ENCODE peak calls at places on chromosomes 16 and 17, in five cellular contexts. Q is T-helper 2 cell treated with Interferon-gamma antibody and Interleukin-4, amounts not matched to agents 5 μg/mL and 100 μg/mL, for 36 hours; L is left ventricle myocardium inferior; N is body of pancreas; I is heart right ventricle. C is an unnamed sample.

GRCh38 chr17:49914664-49915063 is 54.3 kb upstream of the DLX4 start:
- DNase-seq in Q (no peak), L (no peak), N (no peak), I (no peak), C (no peak)

GRCh38 chr17:42744283-42744805 is 496 bp downstream of the EZH1 start:
- DNase-seq in Q (peak), L (peak), N (peak), I (peak), C (peak)

GRCh38 chr16:78094166-78094565 is 5.3 kb upstream of the WWOX start:
- DNase-seq in Q (no peak), L (no peak), N (no peak), I (no peak), C (no peak)

GRCh38 chr16:14378131-14378551 is 251.9 kb downstream of the PARN start:
- DNase-seq in Q (no peak), L (no peak), N (no peak), I (no peak), C (no peak)

GRCh38 chr17:80569936-80570335 is 25.3 kb downstream of the RPTOR start:
- DNase-seq in Q (no peak), L (no peak), N (no peak), I (no peak), C (no peak)

GRCh38 chr17:74165811-74166365 is 37.6 kb upstream of the RPL38 start:
- DNase-seq in Q (no peak), L (no peak), N (no peak), I (no peak), C (peak)

GRCh38 chr16:89183975-89184684 is 12.6 kb downstream of the CDH15 start:
- DNase-seq in Q (no peak), L (no peak), N (no peak), I (no peak), C (no peak)

GRCh38 chr17:27323538-27324212 is 29.8 kb downstream of the WSB1 start:
- DNase-seq in Q (no peak), L (peak), N (peak), I (peak), C (peak)

GRCh38 chr17:74777884-74778490 is 1.8 kb upstream of the NAT9 start:
- DNase-seq in Q (no peak), L (no peak), N (no peak), I (no peak), C (no peak)

GRCh38 chr17:7095642-7096041 is 15.6 kb upstream of the CLEC10A start:
- DNase-seq in Q (no peak), L (no peak), N (no peak), I (no peak), C (no peak)

GRCh38 chr16:85162478-85163277 is 50.4 kb upstream of the CIBAR2 start:
- DNase-seq in Q (no peak), L (peak), N (no peak), I (peak), C (peak)

GRCh38 chr17:28407130-28407973 is 1.3 kb upstream of the SLC46A1 start:
- DNase-seq in Q (no peak), L (no peak), N (no peak), I (no peak), C (no peak)

GRCh38 chr17:42680331-42680808 is 1.3 kb downstream of the CCR10 start:
- DNase-seq in Q (no peak), L (no peak), N (peak), I (peak), C (no peak)

GRCh38 chr16:14489460-14489859 is 140.6 kb downstream of the PARN start:
- DNase-seq in Q (no peak), L (no peak), N (no peak), I (no peak), C (no peak)

GRCh38 chr17:76816590-76817135 is 51.5 kb upstream of the MGAT5B start:
- DNase-seq in Q (peak), L (peak), N (no peak), I (no peak), C (no peak)

GRCh38 chr17:44850612-44851011 is 2.9 kb downstream of the HIGD1B start:
- DNase-seq in Q (no peak), L (peak), N (no peak), I (peak), C (no peak)

GRCh38 chr16:1422076-1422475 is 1.5 kb upstream of the UQCC4 start:
- DNase-seq in Q (no peak), L (no peak), N (no peak), I (no peak), C (no peak)

GRCh38 chr16:12356622-12357365 is 380.3 kb downstream of the SNX29 start:
- DNase-seq in Q (no peak), L (no peak), N (no peak), I (no peak), C (no peak)

GRCh38 chr17:45889579-45889978 is 4.8 kb upstream of the MAPT start:
- DNase-seq in Q (no peak), L (no peak), N (no peak), I (no peak), C (no peak)

GRCh38 chr17:7959503-7960253 is 27.7 kb downstream of the CNTROB start:
- DNase-seq in Q (no peak), L (no peak), N (no peak), I (no peak), C (no peak)

GRCh38 chr17:59561042-59561441 is 4.4 kb upstream of the DHX40 start:
- DNase-seq in Q (no peak), L (no peak), N (no peak), I (no peak), C (no peak)

GRCh38 chr17:44831270-44831770 is 1.2 kb upstream of the GJC1 start:
- DNase-seq in Q (no peak), L (no peak), N (no peak), I (no peak), C (no peak)